ENCODE peak calls at places on chromosomes 6 and 20, in four cellular contexts. A is HCT116, Q is GM23338, W is PC-3. S is an unnamed sample.
A peak's percentile ranks its signal among the peaks of the same experiment; 100 is the strongest.

GRCh38 chr6:1858191-1858590 is 248.5 kb downstream of the FOXC1 start:
- DNase-seq in A (no peak), Q (no peak), W (no peak), S (no peak)

GRCh38 chr6:75261299-75261698 is 17.7 kb upstream of the COX7A2 start:
- DNase-seq in W (no peak), Q (no peak), A (no peak), S (no peak)

GRCh38 chr20:47718398-47718797 is 66.9 kb downstream of the SULF2 start:
- DNase-seq in Q (no peak), W (no peak), A (no peak), S (no peak)

GRCh38 chr6:169168302-169168630 is 85.4 kb downstream of the THBS2 start:
- DNase-seq in W (no peak), Q (no peak), A (no peak), S (no peak)

GRCh38 chr6:81984599-81984998 is 232.1 kb upstream of the TENT5A start:
- DNase-seq in A (no peak), Q (no peak), W (no peak), S (no peak)

GRCh38 chr20:47489448-47489872 is 12.2 kb upstream of the NCOA3 start:
- DNase-seq in Q (no peak), A (no peak), W (no peak), S (peak; percentile 81)

GRCh38 chr6:128029841-128030240 is 129.0 kb upstream of the THEMIS start:
- DNase-seq in Q (no peak), W (no peak), A (no peak), S (no peak)

GRCh38 chr20:54598351-54598750 is 123.0 kb downstream of the DOK5 start:
- DNase-seq in W (no peak), A (no peak), Q (no peak), S (no peak)

GRCh38 chr6:39686980-39687379 is 38.2 kb downstream of the KIF6 start:
- DNase-seq in Q (no peak), W (no peak), A (no peak), S (no peak)

GRCh38 chr20:49693435-49694171 is 20.1 kb downstream of the B4GALT5 start:
- DNase-seq in Q (no peak), A (no peak), W (no peak), S (no peak)

GRCh38 chr20:41048475-41049242 is 20.0 kb downstream of the TOP1 start:
- DNase-seq in W (no peak), Q (peak; percentile 31), A (no peak), S (peak; percentile 49)

GRCh38 chr20:51385941-51386530 is 156.5 kb downstream of the NFATC2 start:
- DNase-seq in W (peak; percentile 74), A (peak; percentile 24), Q (peak; percentile 76), S (peak; percentile 74)

GRCh38 chr20:44470327-44470726 is 5.3 kb upstream of the TTPAL start:
- DNase-seq in A (no peak), W (no peak), Q (no peak), S (no peak)

GRCh38 chr20:41279546-41280225 is 37.8 kb downstream of the ZHX3 start:
- DNase-seq in W (no peak), Q (no peak), A (no peak), S (no peak)

GRCh38 chr20:9912858-9913434 is 74.1 kb upstream of the PAK5 start:
- DNase-seq in W (peak; percentile 80), A (peak; percentile 40), Q (peak; percentile 64), S (peak; percentile 34)

GRCh38 chr6:17583811-17584210 is 16.3 kb upstream of the FAM8A1 start:
- DNase-seq in W (no peak), A (no peak), Q (no peak), S (no peak)

GRCh38 chr6:33570806-33571636 is 9.1 kb downstream of the BAK1 start:
- DNase-seq in Q (peak; percentile 88), A (peak; percentile 31), W (peak; percentile 64), S (peak; percentile 94)

GRCh38 chr6:146200136-146200708 is 171.4 kb downstream of the GRM1 start:
- DNase-seq in A (no peak), Q (no peak), W (no peak), S (no peak)

GRCh38 chr6:27332692-27333641 is 20.9 kb upstream of the POM121L2 start:
- DNase-seq in Q (peak; percentile 77), A (peak; percentile 76), W (peak; percentile 77), S (no peak)

GRCh38 chr20:48057251-48057650 is 272.0 kb upstream of the SULF2 start:
- DNase-seq in Q (no peak), W (no peak), A (no peak), S (no peak)

GRCh38 chr6:117840541-117840983 is 66.5 kb upstream of the SLC35F1 start:
- DNase-seq in W (peak; percentile 65), Q (peak; percentile 84), A (peak; percentile 68), S (peak; percentile 37)

GRCh38 chr20:50304501-50304856 is 113.8 kb downstream of the CEBPB start:
- DNase-seq in Q (no peak), W (no peak), A (no peak), S (no peak)

GRCh38 chr6:9745476-9745875 is 669.4 kb downstream of the TFAP2A start:
- DNase-seq in A (no peak), Q (no peak), W (no peak), S (no peak)

GRCh38 chr20:50187403-50188051 is 3.1 kb upstream of the CEBPB start:
- DNase-seq in A (no peak), Q (peak; percentile 46), W (peak; percentile 48), S (no peak)

GRCh38 chr6:3068329-3069223 is at the start of gene RIPK1:
- DNase-seq in W (peak; percentile 94), A (peak; percentile 69), Q (peak; percentile 89), S (peak; percentile 94)

GRCh38 chr6:39451831-39452230 is 129.3 kb upstream of the KCNK16 start:
- DNase-seq in A (peak; percentile 12), W (peak; percentile 6), Q (peak; percentile 42), S (peak; percentile 5)

GRCh38 chr6:5997420-5998093 is 9.2 kb downstream of the NRN1 start:
- DNase-seq in Q (peak; percentile 70), A (no peak), W (no peak), S (peak; percentile 20)

GRCh38 chr6:37536462-37537225 is 37.0 kb upstream of the CCDC167 start:
- DNase-seq in W (no peak), A (no peak), Q (peak; percentile 64), S (no peak)

GRCh38 chr6:6712258-6712978 is 123.9 kb downstream of the LY86 start:
- DNase-seq in A (peak; percentile 38), W (peak; percentile 94), Q (no peak), S (no peak)

GRCh38 chr6:14170128-14170527 is 52.6 kb downstream of the CD83 start:
- DNase-seq in W (no peak), A (no peak), Q (no peak), S (no peak)

GRCh38 chr6:122663981-122664380 is 53.8 kb downstream of the PKIB start:
- DNase-seq in W (no peak), A (no peak), Q (no peak), S (no peak)

GRCh38 chr6:109770779-109771178 is 79.7 kb downstream of the FIG4 start:
- DNase-seq in W (no peak), Q (no peak), A (no peak), S (peak; percentile 38)

GRCh38 chr6:2733324-2733723 is 17.4 kb downstream of the MYLK4 start:
- DNase-seq in W (no peak), Q (no peak), A (no peak), S (peak; percentile 86)

GRCh38 chr6:30013296-30013922 is 47.7 kb upstream of the POLR1H start:
- DNase-seq in W (peak; percentile 34), A (no peak), Q (peak; percentile 80), S (peak; percentile 51)

GRCh38 chr6:99308788-99309187 is 40.7 kb downstream of the FAXC start:
- DNase-seq in W (no peak), Q (no peak), A (no peak), S (no peak)

GRCh38 chr6:28988536-28989415 is 16.3 kb downstream of the ZNF311 start:
- DNase-seq in A (peak; percentile 73), W (no peak), Q (peak; percentile 97), S (no peak)

GRCh38 chr20:45933231-45934045 is 1.0 kb upstream of the PCIF1 start:
- DNase-seq in W (peak; percentile 91), Q (peak; percentile 97), A (peak; percentile 66), S (peak; percentile 86)

GRCh38 chr6:88358846-88359245 is 192.7 kb upstream of the CNR1 start:
- DNase-seq in Q (no peak), A (no peak), W (no peak), S (no peak)

GRCh38 chr20:58685988-58686387 is 6.6 kb upstream of the NPEPL1 start:
- DNase-seq in W (no peak), Q (no peak), A (no peak), S (no peak)

GRCh38 chr20:23034721-23035671 is at the start of gene SSTR4:
- DNase-seq in A (no peak), W (no peak), Q (peak; percentile 49), S (no peak)

GRCh38 chr20:23037017-23037481 is 1.9 kb downstream of the SSTR4 start:
- DNase-seq in Q (no peak), A (no peak), W (no peak), S (no peak)

GRCh38 chr20:23036371-23036770 is 1.3 kb downstream of the SSTR4 start:
- DNase-seq in A (no peak), W (no peak), Q (no peak), S (no peak)

GRCh38 chr20:23033918-23034317 is 1.2 kb upstream of the SSTR4 start:
- DNase-seq in W (no peak), A (no peak), Q (no peak), S (no peak)

DNA sequence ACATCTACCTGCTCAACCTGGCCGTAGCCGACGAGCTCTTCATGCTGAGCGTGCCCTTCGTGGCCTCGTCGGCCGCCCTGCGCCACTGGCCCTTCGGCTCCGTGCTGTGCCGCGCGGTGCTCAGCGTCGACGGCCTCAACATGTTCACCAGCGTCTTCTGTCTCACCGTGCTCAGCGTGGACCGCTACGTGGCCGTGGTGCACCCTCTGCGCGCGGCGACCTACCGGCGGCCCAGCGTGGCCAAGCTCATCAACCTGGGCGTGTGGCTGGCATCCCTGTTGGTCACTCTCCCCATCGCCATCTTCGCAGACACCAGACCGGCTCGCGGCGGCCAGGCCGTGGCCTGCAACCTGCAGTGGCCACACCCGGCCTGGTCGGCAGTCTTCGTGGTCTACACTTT is 619 bp downstream of the SSTR4 start:
- DNase-seq in A (no peak), Q (no peak), W (no peak), S (no peak)
- H3K4me3 ChIP-seq in A (no peak overlapping the region), Q (peak overlapping the region; percentile 54), W (no peak overlapping the region), S (no peak overlapping the region)

GRCh38 chr6:85942844-85943243 is 300.2 kb upstream of the SYNCRIP start:
- DNase-seq in W (no peak), Q (no peak), A (no peak), S (no peak)

GRCh38 chr6:85936916-85937315 is 294.2 kb upstream of the SYNCRIP start:
- DNase-seq in W (no peak), Q (no peak), A (no peak), S (no peak)
- H3K9me2 ChIP-seq in W (no peaks in the 10 kb centered on the region), Q (peaks cover 4% of the 10 kb centered on the region), A (no peaks in the 10 kb centered on the region), S (no peaks in the 10 kb centered on the region)

GRCh38 chr6:150369408-150369807 is 596 bp downstream of the IYD start:
- DNase-seq in Q (no peak), A (no peak), W (no peak), S (no peak)
- TF ChIP-seq EZH2phosphoT487 in Q (no peak), A (no peak), W (no peak), S (no peak)

GRCh38 chr6:137925299-137925698 is 58.2 kb downstream of the TNFAIP3 start:
- DNase-seq in A (no peak), W (no peak), Q (no peak), S (no peak)

GRCh38 chr6:137928286-137928685 is 61.2 kb downstream of the TNFAIP3 start:
- DNase-seq in W (no peak), Q (no peak), A (no peak), S (peak; percentile 24)

GRCh38 chr6:137926207-137926731 is 59.2 kb downstream of the TNFAIP3 start:
- DNase-seq in A (peak; percentile 38), W (peak; percentile 87), Q (peak; percentile 87), S (no peak)

GRCh38 chr6:137926985-137927384 is 59.9 kb downstream of the TNFAIP3 start:
- DNase-seq in A (no peak), W (no peak), Q (no peak), S (no peak)

GRCh38 chr6:137927777-137928218 is 60.7 kb downstream of the TNFAIP3 start:
- DNase-seq in Q (no peak), A (no peak), W (no peak), S (peak; percentile 61)
- H3K4me3 ChIP-seq in Q (no peak overlapping the region), A (no peak overlapping the region), W (no peak overlapping the region), S (peak overlapping the region; percentile 9)

S was measured in OCI-LY7.